ENCODE peak calls at places on chromosomes 5 and 9, in ten cellular contexts. I is fibroblast of lung, Q is neuronal stem cell, D is H9, W is HepG2, X is HCT116, O is IMR-90, M is trophoblast cell, H is OCI-LY7, P is GM12878. T is an unnamed sample.

GRCh38 chr5:150780180-150780692 is 1.7 kb downstream of the SMIM3 start:
- DNase-seq in I (peak), Q (no peak), D (no peak), W (no peak), X (no peak), O (peak), M (peak), H (no peak), P (peak), T (no peak)

GRCh38 chr5:145701404-145701803 is 133.7 kb downstream of the PRELID2 start:
- DNase-seq in I (no peak), Q (no peak), D (no peak), W (no peak), X (no peak), O (no peak), M (peak), H (no peak), P (no peak), T (no peak)

GRCh38 chr5:72523960-72524582 is 16.9 kb upstream of the ZNF366 start:
- DNase-seq in I (peak), Q (no peak), D (no peak), W (peak), X (peak), O (peak), M (peak), H (peak), P (peak), T (peak)

GRCh38 chr9:130823435-130823834 is 11.6 kb upstream of the ABL1 start:
- DNase-seq in I (peak), Q (no peak), D (no peak), W (no peak), X (no peak), O (peak), M (no peak), H (no peak), P (no peak), T (no peak)

GRCh38 chr5:78367318-78367991 is 7.0 kb downstream of the SCAMP1 start:
- DNase-seq in I (no peak), Q (no peak), D (no peak), W (no peak), X (no peak), O (no peak), M (no peak), H (peak), P (no peak), T (no peak)

GRCh38 chr9:37732952-37733351 is 20.7 kb upstream of the TRMT10B start:
- DNase-seq in I (no peak), Q (no peak), D (no peak), W (no peak), X (no peak), O (no peak), M (no peak), H (no peak), P (no peak), T (no peak)

GRCh38 chr9:87469833-87470465 is 27.7 kb upstream of the DAPK1 start:
- DNase-seq in I (no peak), Q (no peak), D (no peak), W (no peak), X (no peak), O (no peak), M (no peak), H (no peak), P (no peak), T (no peak)

GRCh38 chr9:108257387-108257786 is 598.4 kb downstream of the ACTL7B start:
- DNase-seq in I (no peak), Q (no peak), D (no peak), W (no peak), X (no peak), O (no peak), M (no peak), H (no peak), P (no peak), T (no peak)

GRCh38 chr9:75027187-75028107 is 646 bp downstream of the CARNMT1 start:
- DNase-seq in I (peak), Q (no peak), D (peak), W (peak), X (peak), O (peak), M (peak), H (peak), P (no peak), T (peak)

GRCh38 chr5:134517553-134517952 is 7.9 kb upstream of the JADE2 start:
- DNase-seq in I (no peak), Q (no peak), D (no peak), W (no peak), X (no peak), O (no peak), M (no peak), H (no peak), P (no peak), T (no peak)

GRCh38 chr9:135212961-135213360 is 125.5 kb downstream of the OLFM1 start:
- DNase-seq in I (no peak), Q (no peak), D (no peak), W (no peak), X (no peak), O (no peak), M (no peak), H (no peak), P (no peak), T (no peak)

GRCh38 chr9:105901514-105902109 is 207.3 kb downstream of the TMEM38B start:
- DNase-seq in I (peak), Q (peak), D (peak), W (peak), X (no peak), O (peak), M (peak), H (peak), P (no peak), T (peak)

GRCh38 chr9:5566054-5566618 is 55.8 kb downstream of the PDCD1LG2 start:
- DNase-seq in I (no peak), Q (no peak), D (no peak), W (no peak), X (no peak), O (no peak), M (no peak), H (peak), P (peak), T (no peak)

GRCh38 chr9:16461231-16461840 is 409.1 kb downstream of the BNC2 start:
- DNase-seq in I (peak), Q (no peak), D (peak), W (no peak), X (no peak), O (peak), M (peak), H (no peak), P (peak), T (no peak)

GRCh38 chr5:75668988-75669760 is 48.1 kb downstream of the POC5 start:
- DNase-seq in I (peak), Q (no peak), D (no peak), W (peak), X (no peak), O (peak), M (peak), H (peak), P (peak), T (peak)

GRCh38 chr9:77820293-77820954 is 172.3 kb upstream of the GNA14 start:
- DNase-seq in I (peak), Q (no peak), D (no peak), W (no peak), X (no peak), O (peak), M (no peak), H (no peak), P (no peak), T (peak)

GRCh38 chr5:147177125-147177840 is 57.5 kb upstream of the STK32A start:
- DNase-seq in I (peak), Q (no peak), D (no peak), W (no peak), X (no peak), O (peak), M (no peak), H (no peak), P (no peak), T (no peak)

GRCh38 chr5:1227669-1228068 is 2.5 kb downstream of the SLC6A18 start:
- DNase-seq in I (peak), Q (no peak), D (no peak), W (peak), X (no peak), O (peak), M (no peak), H (no peak), P (no peak), T (peak)

GRCh38 chr5:127076730-127077129 is 3.4 kb upstream of the C5orf63 start:
- DNase-seq in I (peak), Q (no peak), D (no peak), W (no peak), X (no peak), O (peak), M (no peak), H (no peak), P (no peak), T (no peak)

GRCh38 chr9:81562221-81563019 is 126.9 kb downstream of the TLE1 start:
- DNase-seq in I (peak), Q (no peak), D (no peak), W (peak), X (peak), O (peak), M (peak), H (no peak), P (no peak), T (peak)

GRCh38 chr5:110916373-110917049 is 155.0 kb upstream of the TSLP start:
- DNase-seq in I (peak), Q (no peak), D (no peak), W (no peak), X (no peak), O (peak), M (peak), H (no peak), P (no peak), T (peak)

GRCh38 chr5:134582941-134583340 is 49.7 kb downstream of the SAR1B start:
- DNase-seq in I (no peak), Q (no peak), D (no peak), W (no peak), X (no peak), O (no peak), M (no peak), H (no peak), P (no peak), T (no peak)

GRCh38 chr5:172716796-172717313 is 54.1 kb downstream of the DUSP1 start:
- DNase-seq in I (peak), Q (peak), D (peak), W (peak), X (peak), O (peak), M (peak), H (peak), P (no peak), T (peak)

GRCh38 chr5:58922392-58923171 is 339.7 kb downstream of the RAB3C start:
- DNase-seq in I (peak), Q (no peak), D (no peak), W (no peak), X (no peak), O (peak), M (no peak), H (no peak), P (no peak), T (no peak)

GRCh38 chr5:11946317-11946716 is 42.1 kb upstream of the CTNND2 start:
- DNase-seq in I (no peak), Q (no peak), D (no peak), W (no peak), X (no peak), O (no peak), M (no peak), H (no peak), P (no peak), T (no peak)

GRCh38 chr5:159097461-159098284 is 2.0 kb downstream of the EBF1 start:
- DNase-seq in I (peak), Q (peak), D (peak), W (no peak), X (no peak), O (peak), M (no peak), H (peak), P (no peak), T (no peak)

GRCh38 chr9:121835581-121836381 is 184.3 kb downstream of the DAB2IP start:
- DNase-seq in I (no peak), Q (no peak), D (no peak), W (no peak), X (no peak), O (peak), M (no peak), H (no peak), P (no peak), T (no peak)

GRCh38 chr9:124329996-124330714 is 72.4 kb downstream of the NEK6 start:
- DNase-seq in I (no peak), Q (no peak), D (no peak), W (no peak), X (no peak), O (no peak), M (no peak), H (no peak), P (no peak), T (no peak)

GRCh38 chr5:92581249-92581648 is 999.8 kb downstream of the NR2F1-AS1 start:
- DNase-seq in I (no peak), Q (no peak), D (no peak), W (no peak), X (no peak), O (no peak), M (no peak), H (no peak), P (no peak), T (no peak)

GRCh38 chr9:81410201-81410600 is 279.1 kb downstream of the TLE1 start:
- DNase-seq in I (peak), Q (no peak), D (no peak), W (no peak), X (peak), O (peak), M (peak), H (no peak), P (no peak), T (no peak)

GRCh38 chr5:116864157-116864837 is 289.7 kb upstream of the SEMA6A start:
- DNase-seq in I (peak), Q (peak), D (peak), W (peak), X (no peak), O (no peak), M (no peak), H (no peak), P (no peak), T (peak)

GRCh38 chr5:138610468-138611294 is 35.5 kb upstream of the HSPA9 start:
- DNase-seq in I (peak), Q (no peak), D (peak), W (no peak), X (no peak), O (no peak), M (peak), H (no peak), P (no peak), T (peak)

GRCh38 chr5:150264667-150265603 is 24.6 kb downstream of the CAMK2A start:
- DNase-seq in I (no peak), Q (no peak), D (no peak), W (no peak), X (no peak), O (no peak), M (no peak), H (no peak), P (no peak), T (no peak)

DNA sequence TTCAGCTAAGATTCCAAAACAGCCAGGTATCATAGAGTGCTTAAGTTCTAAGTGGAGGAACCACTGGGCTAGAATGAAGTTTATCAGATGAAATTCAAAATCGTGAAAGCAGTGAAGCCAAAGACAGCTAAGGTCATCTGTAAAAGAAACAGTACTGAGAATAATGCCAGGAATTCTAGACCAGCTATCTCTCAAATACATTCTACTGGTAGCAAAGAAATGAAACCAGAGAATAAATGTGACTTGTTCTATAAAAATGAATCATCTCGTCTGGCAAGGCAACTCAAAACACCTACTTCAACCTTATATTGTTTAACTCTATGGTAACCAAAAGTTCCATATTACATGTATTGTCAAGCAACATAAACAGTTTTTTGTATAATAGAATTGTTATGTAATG is 51.3 kb upstream of the RGMB start:
- DNase-seq in I (peak), Q (no peak), D (no peak), W (no peak), X (no peak), O (peak), M (peak), H (no peak), P (no peak), T (no peak)
- H2AFZ ChIP-seq in I (no peak), Q (no peak), D (no peak), W (no peak), X (no peak), O (no peak), M (no peak), H (no peak), P (no peak), T (no peak)

GRCh38 chr9:109534151-109534550 is 36.0 kb upstream of the PTPN3 start:
- DNase-seq in I (no peak), Q (no peak), D (no peak), W (no peak), X (no peak), O (no peak), M (no peak), H (no peak), P (no peak), T (no peak)
- H2AFZ ChIP-seq in I (no peak), Q (no peak), D (no peak), W (no peak), X (no peak), O (no peak), M (no peak), H (no peak), P (no peak), T (no peak)

DNA sequence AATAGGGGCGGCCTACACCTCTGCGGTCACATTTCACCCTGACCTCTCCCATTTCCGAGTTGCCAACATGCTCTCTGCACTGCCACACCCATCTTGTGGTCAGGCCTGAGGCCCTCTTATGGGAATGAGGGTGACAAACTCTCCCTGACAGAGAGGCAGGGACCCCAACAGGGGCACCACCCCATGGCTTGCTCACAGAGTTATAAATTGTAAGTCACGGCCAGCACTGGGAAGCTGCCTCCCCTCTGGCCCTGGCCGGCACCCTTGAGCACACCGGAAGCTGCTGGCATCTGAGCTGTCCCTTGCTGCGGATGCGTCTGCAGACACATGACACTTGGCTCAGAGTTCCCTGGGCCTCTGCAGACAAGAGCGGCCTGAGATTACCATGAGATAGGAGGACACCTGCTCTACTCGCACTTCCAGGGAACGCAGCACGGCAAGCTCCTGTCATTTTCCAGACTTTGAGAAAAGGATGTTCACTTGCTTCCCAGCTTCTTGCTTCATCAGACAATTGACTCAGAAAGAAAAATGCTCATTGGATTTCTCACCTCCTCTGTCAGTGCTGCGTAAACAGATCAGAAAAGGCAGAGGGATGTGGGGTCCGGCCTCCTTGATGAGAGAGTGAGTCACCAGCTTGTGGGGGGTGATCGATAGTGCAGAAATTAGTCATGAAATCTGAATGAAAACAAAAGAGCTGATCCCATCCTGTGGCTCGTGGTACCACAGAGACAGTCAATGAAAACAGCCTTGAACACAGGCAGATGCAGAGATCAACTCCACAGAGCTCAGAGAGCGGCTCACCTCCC is 269.8 kb downstream of the SYK start:
- DNase-seq in I (peak), Q (no peak), D (no peak), W (peak), X (no peak), O (peak), M (peak), H (no peak), P (no peak), T (peak)
- H2AFZ ChIP-seq in I (no peak), Q (peak), D (no peak), W (no peak), X (peak), O (peak), M (no peak), H (no peak), P (no peak), T (no peak)

GRCh38 chr9:137479892-137480685 is 21.0 kb upstream of the NSMF start:
- DNase-seq in I (no peak), Q (no peak), D (no peak), W (no peak), X (no peak), O (no peak), M (no peak), H (no peak), P (no peak), T (no peak)
- H2AFZ ChIP-seq in I (no peak), Q (peak), D (no peak), W (no peak), X (no peak), O (peak), M (no peak), H (no peak), P (no peak), T (no peak)

DNA sequence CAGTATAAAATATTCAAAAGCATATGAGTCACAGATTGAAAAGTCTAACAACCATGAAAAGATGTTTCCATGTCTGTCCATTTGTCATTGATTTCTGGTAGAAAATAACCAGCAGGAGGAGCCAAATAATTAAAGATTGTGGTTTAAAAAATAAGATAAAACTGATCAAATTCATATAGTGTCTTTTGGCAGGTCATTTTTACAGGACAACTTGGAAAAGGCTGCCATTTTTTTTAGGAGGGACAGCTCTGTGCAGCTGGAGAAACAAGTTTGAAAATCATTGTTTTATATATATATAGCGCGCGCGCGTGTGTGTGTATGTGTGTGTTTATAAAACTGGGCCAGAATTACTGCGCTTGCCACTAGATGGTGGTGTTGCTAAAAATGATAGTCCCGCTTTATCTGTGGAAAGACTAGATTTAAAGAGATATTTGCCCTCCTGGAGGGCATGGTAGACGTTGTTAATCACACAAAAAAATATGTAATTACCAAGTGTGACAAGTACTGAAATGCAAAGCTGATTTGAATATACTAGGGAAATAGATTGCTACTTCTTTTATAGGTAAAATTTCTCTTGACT is 1.3 kb upstream of the TRMO start:
- DNase-seq in I (peak), Q (peak), D (peak), W (peak), X (peak), O (peak), M (peak), H (peak), P (peak), T (peak)
- H2AFZ ChIP-seq in I (no peak), Q (peak), D (no peak), W (peak), X (peak), O (no peak), M (no peak), H (peak), P (peak), T (peak)

DNA sequence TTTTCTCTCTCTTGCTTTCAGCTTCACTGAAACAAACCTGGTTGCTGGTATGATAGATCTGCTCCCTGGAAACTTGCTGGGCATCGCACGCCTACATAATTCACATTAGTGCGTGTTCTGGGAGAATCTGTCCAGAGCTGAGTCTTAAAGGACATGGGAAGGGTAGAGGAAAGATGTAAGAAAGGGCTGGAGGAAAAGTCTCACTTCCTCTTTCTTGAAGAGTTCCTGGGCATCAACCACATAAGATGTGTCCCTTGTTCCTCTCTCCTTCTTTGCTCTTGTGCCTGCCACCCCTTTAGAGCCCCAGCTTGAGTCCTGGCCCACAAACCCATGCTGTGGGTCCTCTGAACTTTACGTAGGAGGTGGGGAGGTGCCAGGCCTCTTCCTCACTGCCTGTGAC is 205.3 kb upstream of the PANK3 start:
- DNase-seq in I (no peak), Q (no peak), D (no peak), W (no peak), X (no peak), O (no peak), M (no peak), H (no peak), P (no peak), T (no peak)
- H2AFZ ChIP-seq in I (no peak), Q (no peak), D (no peak), W (no peak), X (no peak), O (no peak), M (no peak), H (no peak), P (no peak), T (no peak)

GRCh38 chr5:17069995-17070405 is 133.9 kb upstream of the MYO10 start:
- DNase-seq in I (peak), Q (no peak), D (no peak), W (no peak), X (peak), O (no peak), M (no peak), H (no peak), P (no peak), T (no peak)
- H2AFZ ChIP-seq in I (no peak), Q (peak), D (no peak), W (no peak), X (no peak), O (peak), M (no peak), H (no peak), P (no peak), T (no peak)

GRCh38 chr5:136193396-136193935 is 504 bp upstream of the SMIM32 start:
- DNase-seq in I (no peak), Q (no peak), D (no peak), W (no peak), X (no peak), O (no peak), M (no peak), H (no peak), P (no peak), T (no peak)
- H2AFZ ChIP-seq in I (no peak), Q (peak), D (no peak), W (no peak), X (no peak), O (no peak), M (no peak), H (no peak), P (no peak), T (no peak)

GRCh38 chr5:115815693-115816225 is 700 bp downstream of the CDO1 start:
- DNase-seq in I (no peak), Q (peak), D (peak), W (no peak), X (no peak), O (no peak), M (peak), H (no peak), P (no peak), T (peak)
- H2AFZ ChIP-seq in I (peak), Q (peak), D (no peak), W (no peak), X (no peak), O (peak), M (peak), H (no peak), P (no peak), T (peak)